ENCODE peak calls at places on chromosome 7, in five cellular contexts. C is stimulated activated CD4-positive, alpha-beta T cell treated with anti-CD3 and anti-CD28 coated beads, Interleukin-4, amount 100 ng/mL, for 24 hours; P is uterus; O is ovary; G is HCT116. F is an unnamed sample.

GRCh38 chr7:50307368-50308012 is 3.0 kb downstream of the IKZF1 start:
- DNase-seq in G (no peak), O (no peak), C (peak), P (no peak), F (no peak)

GRCh38 chr7:134941947-134942346 is 44.4 kb upstream of the AGBL3 start:
- DNase-seq in G (no peak), O (no peak), P (no peak), C (no peak), F (no peak)

GRCh38 chr7:16989883-16990413 is 108.2 kb upstream of the AGR3 start:
- DNase-seq in C (no peak), P (no peak), G (peak), O (peak), F (peak)

GRCh38 chr7:27651702-27652101 is 11.0 kb downstream of the HIBADH start:
- DNase-seq in C (no peak), P (no peak), O (no peak), G (no peak), F (no peak)

GRCh38 chr7:132381742-132382472 is 194.4 kb downstream of the PLXNA4 start:
- DNase-seq in C (no peak), O (no peak), G (no peak), P (no peak), F (no peak)

GRCh38 chr7:117941138-117941810 is 68.0 kb upstream of the CTTNBP2 start:
- DNase-seq in C (no peak), O (no peak), G (no peak), P (no peak), F (no peak)

GRCh38 chr7:159094030-159094740 is 50.5 kb downstream of the VIPR2 start:
- DNase-seq in O (no peak), C (no peak), G (no peak), P (no peak), F (no peak)

GRCh38 chr7:117666019-117666418 is 186.2 kb downstream of the CFTR start:
- DNase-seq in P (no peak), C (no peak), O (no peak), G (peak), F (peak)

GRCh38 chr7:4712371-4713182 is 30.5 kb downstream of the FOXK1 start:
- DNase-seq in C (no peak), O (no peak), G (no peak), P (no peak), F (no peak)

GRCh38 chr7:11231190-11231589 is 257.5 kb downstream of the PHF14 start:
- DNase-seq in G (no peak), O (no peak), C (no peak), P (no peak), F (no peak)

GRCh38 chr7:47087866-47088265 is 494.0 kb downstream of the TNS3 start:
- DNase-seq in P (no peak), O (no peak), G (no peak), C (no peak), F (no peak)

GRCh38 chr7:712601-713457 is 13.7 kb upstream of the DNAAF5 start:
- DNase-seq in G (no peak), O (no peak), C (no peak), P (no peak), F (no peak)

GRCh38 chr7:82441916-82442478 is 1.6 kb downstream of the CACNA2D1 start:
- DNase-seq in O (no peak), G (no peak), C (no peak), P (no peak), F (no peak)

GRCh38 chr7:100546129-100546867 is 7.3 kb downstream of the AGFG2 start:
- DNase-seq in G (no peak), O (no peak), C (no peak), P (no peak), F (no peak)

GRCh38 chr7:125383324-125383723 is 453.7 kb upstream of the POT1 start:
- DNase-seq in C (no peak), P (no peak), O (no peak), G (no peak), F (no peak)

GRCh38 chr7:114789161-114789560 is 132.7 kb upstream of the MDFIC start:
- DNase-seq in P (no peak), O (no peak), G (no peak), C (no peak), F (no peak)

GRCh38 chr7:28748934-28749584 is 209.1 kb downstream of the TRIL start:
- DNase-seq in G (peak), C (no peak), O (no peak), P (no peak), F (no peak)

GRCh38 chr7:36440880-36441279 is 51.2 kb downstream of the ANLN start:
- DNase-seq in P (no peak), C (no peak), O (no peak), G (peak), F (no peak)

GRCh38 chr7:51295435-51296269 is 21.0 kb downstream of the COBL start:
- DNase-seq in P (no peak), O (no peak), C (no peak), G (no peak), F (no peak)

GRCh38 chr7:126339813-126340212 is 912.9 kb downstream of the GRM8 start:
- DNase-seq in G (no peak), O (no peak), C (no peak), P (no peak), F (no peak)

GRCh38 chr7:27262121-27262520 is 19.5 kb downstream of the EVX1 start:
- DNase-seq in C (no peak), G (no peak), O (no peak), P (no peak), F (no peak)

GRCh38 chr7:139750459-139751095 is 27.2 kb downstream of the HIPK2 start:
- DNase-seq in P (no peak), G (no peak), C (no peak), O (no peak), F (no peak)

GRCh38 chr7:21893401-21893800 is 52.3 kb downstream of the CDCA7L start:
- DNase-seq in P (no peak), G (no peak), C (no peak), O (no peak), F (no peak)